ENCODE peak calls at places on chromosomes 13 and 19, in nine cellular contexts. U is neural crest cell, W is astrocyte of the spinal cord, Y is neural progenitor cell, M is cardiac muscle cell, B is lung, H is esophagus muscularis mucosa, V is mammary epithelial cell, T is epithelial cell of esophagus. J is an unnamed sample.

GRCh38 chr13:91468301-91468700 is 69.9 kb downstream of the GPC5 start:
- DNase-seq in U (no peak), W (no peak), Y (no peak), M (no peak), B (no peak), H (no peak), V (peak), T (peak), J (no peak)

GRCh38 chr19:51131780-51132680 is 7.3 kb downstream of the SIGLEC9 start:
- DNase-seq in U (no peak), W (peak), Y (peak), M (peak), B (peak), H (no peak), V (no peak), T (no peak), J (peak)

GRCh38 chr13:82571653-82572052 is 1310.6 kb downstream of the SLITRK1 start:
- DNase-seq in U (no peak), W (no peak), Y (no peak), M (no peak), B (no peak), H (no peak), V (no peak), T (no peak), J (no peak)

GRCh38 chr13:111494641-111495040 is 174.2 kb downstream of the TEX29 start:
- DNase-seq in U (no peak), W (no peak), Y (no peak), M (no peak), B (no peak), H (no peak), V (no peak), T (no peak), J (no peak)

GRCh38 chr19:51157265-51157664 is 15.2 kb downstream of the SIGLEC7 start:
- DNase-seq in U (no peak), W (no peak), Y (no peak), M (no peak), B (no peak), H (no peak), V (no peak), T (no peak), J (no peak)

GRCh38 chr19:33302974-33303790 is 848 bp upstream of the CEBPA start:
- DNase-seq in U (peak), W (peak), Y (peak), M (peak), B (no peak), H (no peak), V (peak), T (peak), J (peak)

GRCh38 chr19:23525265-23525862 is 130.1 kb upstream of the ZNF91 start:
- DNase-seq in U (no peak), W (no peak), Y (no peak), M (no peak), B (no peak), H (no peak), V (no peak), T (no peak), J (no peak)

GRCh38 chr13:47932953-47933687 is 68.0 kb downstream of the SUCLA2 start:
- DNase-seq in U (no peak), W (no peak), Y (peak), M (no peak), B (no peak), H (no peak), V (peak), T (no peak), J (no peak)

DNA sequence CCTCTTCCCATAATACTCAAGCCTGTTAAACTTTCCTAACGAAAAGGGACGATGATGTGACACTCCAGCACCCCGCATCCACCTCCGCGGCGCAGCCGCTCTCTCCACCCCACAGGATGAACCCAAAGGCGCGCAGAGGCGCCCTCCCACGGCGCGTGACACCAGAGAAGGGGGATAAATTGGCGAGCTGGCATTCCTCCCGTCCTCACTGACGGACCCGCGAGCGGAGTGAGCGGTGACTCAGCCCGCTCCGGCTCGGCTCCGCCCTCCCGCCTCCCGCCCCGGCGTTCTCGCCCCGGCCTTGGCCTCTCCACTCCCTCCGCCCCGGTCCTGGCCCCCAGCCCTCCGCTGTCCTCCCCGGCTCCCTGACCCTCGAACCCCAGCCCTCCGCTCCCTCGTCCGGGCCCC is 590 bp downstream of the TUBGCP3 start:
- DNase-seq in U (peak), W (peak), Y (peak), M (peak), B (peak), H (peak), V (peak), T (peak), J (peak)
- TF ChIP-seq CTCF in U (no peak), W (no peak), Y (no peak), M (peak), B (no peak), H (no peak), V (no peak), T (no peak), J (no peak)

GRCh38 chr13:61029064-61029463 is 386.6 kb downstream of the PCDH20 start:
- DNase-seq in U (no peak), W (no peak), Y (no peak), M (no peak), B (no peak), H (no peak), V (no peak), T (no peak), J (no peak)
- TF ChIP-seq CTCF in U (no peak), W (no peak), Y (peak), M (no peak), B (no peak), H (no peak), V (no peak), T (no peak), J (no peak)

GRCh38 chr19:11379857-11380350 is 4.2 kb downstream of the EPOR start:
- DNase-seq in U (no peak), W (no peak), Y (no peak), M (no peak), B (no peak), H (no peak), V (no peak), T (no peak), J (no peak)

GRCh38 chr19:11382898-11383705 is 1.0 kb downstream of the EPOR start:
- DNase-seq in U (peak), W (no peak), Y (peak), M (peak), B (peak), H (no peak), V (no peak), T (peak), J (no peak)

GRCh38 chr19:11381535-11382369 is 2.4 kb downstream of the EPOR start:
- DNase-seq in U (peak), W (peak), Y (peak), M (peak), B (peak), H (no peak), V (peak), T (peak), J (peak)

GRCh38 chr19:11378319-11379189 is 4.1 kb downstream of the SWSAP1 start:
- DNase-seq in U (peak), W (peak), Y (peak), M (peak), B (no peak), H (no peak), V (peak), T (peak), J (peak)

DNA sequence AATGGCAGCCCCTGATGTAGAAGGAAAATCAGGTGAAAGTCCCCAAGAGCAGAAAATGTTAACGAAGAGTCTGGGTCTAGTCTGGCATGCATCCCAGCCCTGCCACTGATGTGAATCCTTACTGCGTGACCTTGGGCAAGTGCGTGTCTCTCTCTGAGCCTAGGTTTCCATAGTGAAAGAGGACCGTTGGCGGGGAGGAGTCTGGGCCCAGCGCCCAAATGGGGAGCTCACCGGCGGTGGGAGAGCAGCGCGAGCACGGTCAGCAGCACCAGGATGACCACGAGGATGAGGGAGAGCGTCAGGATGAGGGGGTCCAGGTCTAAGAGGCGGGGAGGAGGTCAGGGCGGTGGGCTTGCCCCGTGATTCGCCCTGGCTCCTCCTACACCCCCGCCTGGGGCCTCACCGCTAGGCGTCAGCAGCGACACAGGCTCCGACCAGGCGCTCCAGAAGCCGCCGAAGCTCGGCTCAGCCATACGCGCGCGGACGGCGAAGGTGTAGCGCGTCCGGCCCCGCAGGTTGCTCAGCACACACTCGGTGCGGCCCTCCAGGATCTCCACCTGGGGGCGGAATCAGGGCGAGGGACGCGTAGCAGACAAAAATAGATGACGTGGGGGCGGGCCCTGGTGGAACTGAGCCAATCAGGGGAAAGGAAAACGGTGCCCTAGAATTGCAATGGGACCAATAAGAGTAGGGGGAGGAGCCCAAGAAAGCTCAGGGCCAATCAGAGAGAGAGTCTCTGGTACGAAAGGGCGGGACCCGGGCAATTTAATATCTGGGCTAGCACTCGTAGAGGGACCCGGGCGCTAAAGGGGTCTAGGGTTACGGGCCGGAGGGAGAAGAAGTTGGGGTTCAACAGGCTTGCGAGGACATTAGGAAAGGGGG is 3.2 kb downstream of the EPOR start:
- DNase-seq in U (peak), W (peak), Y (peak), M (peak), B (peak), H (peak), V (peak), T (peak), J (peak)
- TF ChIP-seq CTCF in U (peak), W (peak), Y (peak), M (peak), B (peak), H (peak), V (peak), T (peak), J (peak)

GRCh38 chr13:41029629-41030028 is 10.5 kb upstream of the ELF1 start:
- DNase-seq in U (no peak), W (no peak), Y (peak), M (no peak), B (no peak), H (no peak), V (no peak), T (no peak), J (no peak)
- TF ChIP-seq CTCF in U (no peak), W (no peak), Y (peak), M (no peak), B (no peak), H (no peak), V (peak), T (no peak), J (no peak)

DNA sequence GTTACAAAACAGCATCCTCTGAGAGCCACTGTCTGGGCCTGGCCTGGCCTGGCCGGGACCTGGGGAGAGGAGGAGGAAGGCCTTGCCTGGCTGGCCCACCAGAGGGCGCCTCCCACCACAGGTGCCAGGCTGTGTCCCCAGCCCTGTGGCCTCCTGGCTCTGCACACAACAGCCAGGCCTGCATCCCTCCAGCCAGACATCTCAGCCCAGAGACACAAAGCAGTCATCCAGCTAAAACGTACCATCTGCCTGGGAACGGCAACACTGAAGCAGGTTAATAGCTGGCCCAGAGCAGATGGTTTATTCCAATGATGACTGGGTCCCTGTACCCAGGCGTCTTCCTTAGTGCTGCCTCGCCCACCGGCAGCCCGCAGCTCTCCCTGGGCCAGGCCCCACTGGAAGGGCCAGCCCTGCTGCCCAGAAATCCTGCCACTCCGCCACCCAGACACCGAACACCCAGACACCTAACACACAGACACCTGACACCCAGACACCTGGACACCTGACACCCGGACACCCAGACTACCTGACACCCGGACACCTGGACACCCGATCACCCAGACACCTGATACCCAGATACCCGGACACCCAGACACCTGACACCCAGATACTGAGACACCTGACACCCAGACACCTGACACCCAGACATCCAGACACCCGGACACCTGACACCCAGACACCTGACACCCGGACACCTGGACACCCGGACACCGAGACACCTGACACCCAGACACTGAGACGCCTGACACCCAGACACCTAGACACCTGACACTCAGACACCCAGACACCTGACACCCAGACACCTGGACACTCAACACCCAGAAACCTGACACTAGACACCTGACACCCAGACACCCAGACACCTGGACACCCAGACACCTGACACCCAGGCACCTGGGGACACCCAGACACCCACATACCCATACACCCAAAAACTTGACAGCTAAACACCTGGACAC is 20.1 kb downstream of the C19orf12 start:
- DNase-seq in U (peak), W (peak), Y (peak), M (peak), B (peak), H (peak), V (peak), T (peak), J (peak)
- TF ChIP-seq CTCF in U (peak), W (peak), Y (peak), M (peak), B (peak), H (peak), V (peak), T (peak), J (peak)

GRCh38 chr13:51995677-51996551 is 15.3 kb downstream of the ATP7B start:
- DNase-seq in U (no peak), W (peak), Y (peak), M (no peak), B (peak), H (no peak), V (peak), T (peak), J (no peak)
- TF ChIP-seq CTCF in U (no peak), W (no peak), Y (no peak), M (no peak), B (no peak), H (no peak), V (no peak), T (peak), J (no peak)

GRCh38 chr19:41226053-41226873 is 7.2 kb downstream of the AXL start:
- DNase-seq in U (peak), W (peak), Y (peak), M (peak), B (peak), H (no peak), V (no peak), T (peak), J (peak)
- TF ChIP-seq CTCF in U (peak), W (no peak), Y (peak), M (no peak), B (no peak), H (peak), V (no peak), T (no peak), J (peak)

DNA sequence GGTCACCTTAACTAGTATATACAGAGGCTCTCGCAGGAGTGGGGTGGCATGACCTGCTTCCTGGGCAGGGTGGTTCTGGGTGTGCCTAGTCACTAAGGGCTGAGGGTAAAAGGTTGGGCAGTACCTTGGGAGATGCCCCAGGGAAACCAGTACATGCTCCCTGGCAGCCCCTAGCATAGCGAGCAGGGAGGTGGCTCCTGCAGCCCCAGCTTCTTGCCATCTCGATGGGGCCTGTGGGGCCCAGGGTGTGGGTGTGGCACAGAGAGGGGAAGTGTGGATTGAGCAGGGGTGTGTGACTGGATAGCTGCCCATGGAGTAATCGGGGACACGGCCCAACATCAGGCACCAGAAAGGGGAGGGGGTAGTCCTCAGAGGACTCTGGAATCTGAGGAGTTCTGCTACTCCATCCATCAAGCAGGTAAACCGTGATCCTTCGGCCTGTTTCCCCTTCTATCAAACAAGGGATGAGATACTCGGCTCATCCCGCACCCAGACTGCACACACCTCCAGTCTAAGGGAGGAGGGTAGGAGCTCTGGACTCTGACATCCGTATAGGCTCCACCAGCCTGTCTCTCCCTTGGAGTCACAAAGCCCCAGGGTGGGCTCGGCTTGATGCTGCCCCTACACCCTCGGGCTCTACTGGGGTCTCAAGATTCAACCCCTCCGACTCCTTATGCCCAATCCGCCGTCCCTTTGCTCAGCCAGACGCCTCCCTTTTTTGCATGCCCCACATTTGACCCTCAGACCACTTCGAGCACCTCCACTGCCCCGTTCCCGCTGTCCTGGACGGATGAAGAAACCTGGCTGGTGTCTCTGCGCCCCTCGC is 1.1 kb downstream of the ZBTB45 start:
- DNase-seq in U (no peak), W (no peak), Y (no peak), M (no peak), B (no peak), H (no peak), V (no peak), T (peak), J (peak)
- TF ChIP-seq CTCF in U (no peak), W (no peak), Y (no peak), M (no peak), B (no peak), H (peak), V (no peak), T (no peak), J (no peak)